ENCODE peak calls at places on chromosomes 2 and 18, in six cellular contexts. One of them, this sample, is unnamed.

GRCh38 chr2:51350100-51350499 is 318.2 kb upstream of the NRXN1 start:
- DNase-seq in NB4: no peak
- DNase-seq in ovary: no peak
- DNase-seq in uterus: no peak
- DNase-seq in CD8-positive, alpha-beta T cell: no peak
- DNase-seq in fibroblast of lung: peak
- DNase-seq in this sample: no peak

GRCh38 chr2:215269397-215270117 is 42.3 kb upstream of the ATIC start:
- DNase-seq in NB4: peak
- DNase-seq in ovary: peak
- DNase-seq in uterus: peak
- DNase-seq in CD8-positive, alpha-beta T cell: peak
- DNase-seq in fibroblast of lung: peak
- DNase-seq in this sample: peak

GRCh38 chr2:6168485-6168884 is 476.3 kb downstream of the SOX11 start:
- DNase-seq in NB4: no peak
- DNase-seq in ovary: no peak
- DNase-seq in uterus: no peak
- DNase-seq in CD8-positive, alpha-beta T cell: no peak
- DNase-seq in fibroblast of lung: no peak
- DNase-seq in this sample: no peak

GRCh38 chr2:152755029-152755428 is 36.6 kb downstream of the ARL6IP6 start:
- DNase-seq in NB4: peak
- DNase-seq in ovary: no peak
- DNase-seq in uterus: no peak
- DNase-seq in CD8-positive, alpha-beta T cell: no peak
- DNase-seq in fibroblast of lung: no peak
- DNase-seq in this sample: no peak

GRCh38 chr2:218382785-218383184 is 712 bp downstream of the SLC11A1 start:
- DNase-seq in NB4: no peak
- DNase-seq in ovary: no peak
- DNase-seq in uterus: no peak
- DNase-seq in CD8-positive, alpha-beta T cell: no peak
- DNase-seq in fibroblast of lung: no peak
- DNase-seq in this sample: no peak

GRCh38 chr2:218631837-218632236 is 24.1 kb downstream of the PLCD4 start:
- DNase-seq in NB4: no peak
- DNase-seq in ovary: no peak
- DNase-seq in uterus: no peak
- DNase-seq in CD8-positive, alpha-beta T cell: no peak
- DNase-seq in fibroblast of lung: peak
- DNase-seq in this sample: no peak

GRCh38 chr2:76938153-76938552 is 584.0 kb downstream of the LRRTM4 start:
- DNase-seq in NB4: no peak
- DNase-seq in ovary: no peak
- DNase-seq in uterus: no peak
- DNase-seq in CD8-positive, alpha-beta T cell: no peak
- DNase-seq in fibroblast of lung: no peak
- DNase-seq in this sample: no peak

GRCh38 chr2:241359481-241360045 is 3.5 kb downstream of the FARP2 start:
- DNase-seq in NB4: no peak
- DNase-seq in ovary: no peak
- DNase-seq in uterus: no peak
- DNase-seq in CD8-positive, alpha-beta T cell: no peak
- DNase-seq in fibroblast of lung: no peak
- DNase-seq in this sample: no peak

GRCh38 chr2:100247256-100248043 is 74.9 kb downstream of the LONRF2 start:
- DNase-seq in NB4: peak
- DNase-seq in ovary: no peak
- DNase-seq in uterus: no peak
- DNase-seq in CD8-positive, alpha-beta T cell: no peak
- DNase-seq in fibroblast of lung: no peak
- DNase-seq in this sample: no peak

GRCh38 chr2:19987936-19988335 is 2.0 kb downstream of the WDR35 start:
- DNase-seq in NB4: peak
- DNase-seq in ovary: no peak
- DNase-seq in uterus: no peak
- DNase-seq in CD8-positive, alpha-beta T cell: no peak
- DNase-seq in fibroblast of lung: no peak
- DNase-seq in this sample: no peak

GRCh38 chr18:70384181-70384790 is 95.4 kb downstream of the SOCS6 start:
- DNase-seq in NB4: peak
- DNase-seq in ovary: no peak
- DNase-seq in uterus: no peak
- DNase-seq in CD8-positive, alpha-beta T cell: no peak
- DNase-seq in fibroblast of lung: peak
- DNase-seq in this sample: no peak

GRCh38 chr2:170214309-170214902 is 36.5 kb downstream of the MYO3B start:
- DNase-seq in NB4: no peak
- DNase-seq in ovary: no peak
- DNase-seq in uterus: no peak
- DNase-seq in CD8-positive, alpha-beta T cell: no peak
- DNase-seq in fibroblast of lung: no peak
- DNase-seq in this sample: no peak

GRCh38 chr2:37324536-37324785 is 172 bp downstream of the PRKD3 start:
- DNase-seq in NB4: no peak
- DNase-seq in ovary: peak
- DNase-seq in uterus: peak
- DNase-seq in CD8-positive, alpha-beta T cell: no peak
- DNase-seq in fibroblast of lung: peak
- DNase-seq in this sample: peak

GRCh38 chr2:8324164-8324848 is 357.6 kb upstream of the ID2 start:
- DNase-seq in NB4: no peak
- DNase-seq in ovary: no peak
- DNase-seq in uterus: no peak
- DNase-seq in CD8-positive, alpha-beta T cell: no peak
- DNase-seq in fibroblast of lung: no peak
- DNase-seq in this sample: no peak

GRCh38 chr2:198695879-198696278 is 761.9 kb downstream of the SATB2 start:
- DNase-seq in NB4: no peak
- DNase-seq in ovary: no peak
- DNase-seq in uterus: no peak
- DNase-seq in CD8-positive, alpha-beta T cell: no peak
- DNase-seq in fibroblast of lung: no peak
- DNase-seq in this sample: no peak

GRCh38 chr18:62447652-62448051 is 75.2 kb upstream of the ZCCHC2 start:
- DNase-seq in NB4: no peak
- DNase-seq in ovary: no peak
- DNase-seq in uterus: no peak
- DNase-seq in CD8-positive, alpha-beta T cell: no peak
- DNase-seq in fibroblast of lung: no peak
- DNase-seq in this sample: no peak

GRCh38 chr2:162579986-162580385 is 236.1 kb downstream of the GCA start:
- DNase-seq in NB4: no peak
- DNase-seq in ovary: no peak
- DNase-seq in uterus: no peak
- DNase-seq in CD8-positive, alpha-beta T cell: no peak
- DNase-seq in fibroblast of lung: peak
- DNase-seq in this sample: no peak

GRCh38 chr18:9802774-9803697 is 82.7 kb upstream of the TXNDC2 start:
- DNase-seq in NB4: no peak
- DNase-seq in ovary: peak
- DNase-seq in uterus: no peak
- DNase-seq in CD8-positive, alpha-beta T cell: no peak
- DNase-seq in fibroblast of lung: peak
- DNase-seq in this sample: no peak

GRCh38 chr2:238636269-238637073 is 209.7 kb downstream of the ASB1 start:
- DNase-seq in NB4: no peak
- DNase-seq in ovary: no peak
- DNase-seq in uterus: no peak
- DNase-seq in CD8-positive, alpha-beta T cell: no peak
- DNase-seq in fibroblast of lung: peak
- DNase-seq in this sample: no peak

GRCh38 chr2:235029054-235029453 is 77.2 kb downstream of the SH3BP4 start:
- DNase-seq in NB4: no peak
- DNase-seq in ovary: no peak
- DNase-seq in uterus: no peak
- DNase-seq in CD8-positive, alpha-beta T cell: no peak
- DNase-seq in fibroblast of lung: no peak
- DNase-seq in this sample: no peak

GRCh38 chr2:224941958-224942357 is 100.3 kb downstream of the DOCK10 start:
- DNase-seq in NB4: no peak
- DNase-seq in ovary: no peak
- DNase-seq in uterus: no peak
- DNase-seq in CD8-positive, alpha-beta T cell: no peak
- DNase-seq in fibroblast of lung: no peak
- DNase-seq in this sample: no peak

GRCh38 chr2:224938670-224939309 is 103.5 kb downstream of the DOCK10 start:
- DNase-seq in NB4: no peak
- DNase-seq in ovary: no peak
- DNase-seq in uterus: no peak
- DNase-seq in CD8-positive, alpha-beta T cell: no peak
- DNase-seq in fibroblast of lung: peak
- DNase-seq in this sample: no peak

GRCh38 chr2:224937887-224938286 is 104.4 kb downstream of the DOCK10 start:
- DNase-seq in NB4: no peak
- DNase-seq in ovary: no peak
- DNase-seq in uterus: no peak
- DNase-seq in CD8-positive, alpha-beta T cell: no peak
- DNase-seq in fibroblast of lung: no peak
- DNase-seq in this sample: no peak

GRCh38 chr2:224944707-224945106 is 97.6 kb downstream of the DOCK10 start:
- DNase-seq in NB4: no peak
- DNase-seq in ovary: no peak
- DNase-seq in uterus: no peak
- DNase-seq in CD8-positive, alpha-beta T cell: no peak
- DNase-seq in fibroblast of lung: no peak
- DNase-seq in this sample: no peak

DNA sequence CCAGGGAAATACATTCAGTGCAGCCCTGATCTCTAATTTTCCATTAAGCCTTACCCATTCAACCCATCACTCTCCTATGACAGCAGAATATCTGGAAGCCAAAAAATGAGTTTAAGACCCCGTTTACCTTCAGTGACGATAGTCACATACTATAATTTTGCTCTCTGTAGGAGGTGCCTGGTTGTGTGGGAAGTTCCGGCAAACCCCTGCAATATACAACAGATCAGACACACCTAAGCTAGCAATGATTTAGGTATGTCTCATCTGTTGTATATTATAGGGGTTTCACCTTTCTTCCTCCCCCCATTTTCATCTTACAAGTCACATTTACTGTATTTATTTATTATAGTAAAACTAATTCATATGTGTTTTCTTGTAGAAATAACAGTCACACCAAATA is 101.7 kb downstream of the DOCK10 start:
- DNase-seq in NB4: no peak
- DNase-seq in ovary: no peak
- DNase-seq in uterus: no peak
- DNase-seq in CD8-positive, alpha-beta T cell: no peak
- DNase-seq in fibroblast of lung: no peak
- DNase-seq in this sample: no peak
- TF ChIP-seq CTCF in NB4: no peak
- TF ChIP-seq CTCF in ovary: no peak
- TF ChIP-seq CTCF in uterus: no peak
- TF ChIP-seq CTCF in CD8-positive, alpha-beta T cell: no peak
- TF ChIP-seq CTCF in fibroblast of lung: no peak
- TF ChIP-seq CTCF in this sample: no peak

GRCh38 chr2:174330945-174331619 is 3.7 kb upstream of the SP9 start:
- DNase-seq in NB4: no peak
- DNase-seq in ovary: no peak
- DNase-seq in uterus: no peak
- DNase-seq in CD8-positive, alpha-beta T cell: no peak
- DNase-seq in fibroblast of lung: no peak
- DNase-seq in this sample: no peak

GRCh38 chr2:174333502-174334277 is 1.1 kb upstream of the SP9 start:
- DNase-seq in NB4: no peak
- DNase-seq in ovary: no peak
- DNase-seq in uterus: no peak
- DNase-seq in CD8-positive, alpha-beta T cell: no peak
- DNase-seq in fibroblast of lung: no peak
- DNase-seq in this sample: no peak

GRCh38 chr2:174333017-174333501 is 1.7 kb upstream of the SP9 start:
- DNase-seq in NB4: no peak
- DNase-seq in ovary: no peak
- DNase-seq in uterus: no peak
- DNase-seq in CD8-positive, alpha-beta T cell: no peak
- DNase-seq in fibroblast of lung: no peak
- DNase-seq in this sample: no peak

GRCh38 chr2:174331731-174332606 is 2.8 kb upstream of the SP9 start:
- DNase-seq in NB4: peak
- DNase-seq in ovary: no peak
- DNase-seq in uterus: no peak
- DNase-seq in CD8-positive, alpha-beta T cell: no peak
- DNase-seq in fibroblast of lung: no peak
- DNase-seq in this sample: no peak

DNA sequence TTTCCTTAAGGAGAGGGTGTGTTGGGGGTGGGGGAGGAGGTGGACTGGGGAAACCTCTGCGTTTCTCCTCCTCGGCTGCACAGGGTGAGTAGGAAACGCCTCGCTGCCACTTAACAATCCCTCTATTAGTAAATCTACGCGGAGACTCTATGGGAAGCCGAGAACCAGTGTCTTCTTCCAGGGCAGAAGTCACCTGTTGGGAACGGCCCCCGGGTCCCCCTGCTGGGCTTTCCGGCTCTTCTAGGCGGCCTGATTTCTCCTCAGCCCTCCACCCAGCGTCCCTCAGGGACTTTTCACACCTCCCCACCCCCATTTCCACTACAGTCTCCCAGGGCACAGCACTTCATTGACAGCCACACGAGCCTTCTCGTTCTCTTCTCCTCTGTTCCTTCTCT is 2.1 kb upstream of the SP9 start:
- DNase-seq in NB4: peak
- DNase-seq in ovary: no peak
- DNase-seq in uterus: no peak
- DNase-seq in CD8-positive, alpha-beta T cell: no peak
- DNase-seq in fibroblast of lung: no peak
- DNase-seq in this sample: no peak
- H3K4me3 ChIP-seq in NB4: no peak
- H3K4me3 ChIP-seq in ovary: no peak
- H3K4me3 ChIP-seq in uterus: no peak
- H3K4me3 ChIP-seq in CD8-positive, alpha-beta T cell: no peak
- H3K4me3 ChIP-seq in fibroblast of lung: no peak
- H3K4me3 ChIP-seq in this sample: no peak

GRCh38 chr2:233892793-233893192 is 24.4 kb upstream of the TRPM8 start:
- DNase-seq in NB4: no peak
- DNase-seq in ovary: no peak
- DNase-seq in uterus: no peak
- DNase-seq in CD8-positive, alpha-beta T cell: no peak
- DNase-seq in fibroblast of lung: no peak
- DNase-seq in this sample: no peak
- TF ChIP-seq CTCF in NB4: no peak
- TF ChIP-seq CTCF in ovary: no peak
- TF ChIP-seq CTCF in uterus: no peak
- TF ChIP-seq CTCF in CD8-positive, alpha-beta T cell: no peak
- TF ChIP-seq CTCF in fibroblast of lung: no peak
- TF ChIP-seq CTCF in this sample: no peak

DNA sequence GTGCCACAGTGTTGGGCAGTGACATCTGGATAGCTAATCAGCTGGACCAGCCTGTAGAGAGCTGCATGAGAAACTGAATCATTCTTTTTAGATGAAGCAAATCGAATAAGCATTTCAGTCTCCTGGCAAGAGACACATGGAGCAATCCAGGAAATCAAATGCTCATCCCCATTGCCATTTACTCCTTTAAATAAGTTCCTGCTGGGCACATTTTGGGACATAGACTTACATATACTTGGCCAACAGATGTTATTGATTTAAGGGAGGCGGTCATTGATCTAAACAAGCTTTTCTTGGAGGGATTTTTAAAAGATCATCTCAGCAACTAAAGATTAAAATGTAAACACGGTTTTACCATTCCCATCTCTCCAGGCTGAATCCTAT is 307.0 kb downstream of the STK39 start:
- DNase-seq in NB4: no peak
- DNase-seq in ovary: no peak
- DNase-seq in uterus: no peak
- DNase-seq in CD8-positive, alpha-beta T cell: no peak
- DNase-seq in fibroblast of lung: no peak
- DNase-seq in this sample: no peak
- H3K4me3 ChIP-seq in NB4: no peak
- H3K4me3 ChIP-seq in ovary: no peak
- H3K4me3 ChIP-seq in uterus: no peak
- H3K4me3 ChIP-seq in CD8-positive, alpha-beta T cell: no peak
- H3K4me3 ChIP-seq in fibroblast of lung: no peak
- H3K4me3 ChIP-seq in this sample: no peak

This sample was measured in dorsolateral prefrontal cortex.